ENCODE peak calls at places on chromosomes 2 and 18, in four cellular contexts. W is A549, T is HepG2, J is H1. Y is an unnamed sample.

GRCh38 chr2:98649135-98649991 is 41.0 kb downstream of the UNC50 start:
- DNase-seq in W (peak), T (peak), J (peak), Y (peak)

GRCh38 chr2:58336416-58336815 is 95.3 kb upstream of the FANCL start:
- DNase-seq in W (no peak), T (no peak), J (no peak), Y (no peak)

GRCh38 chr2:100730290-100730868 is 89.6 kb upstream of the NPAS2 start:
- DNase-seq in W (peak), T (peak), J (peak), Y (peak)

GRCh38 chr2:105858868-105859693 is 114.4 kb downstream of the NCK2 start:
- DNase-seq in W (no peak), T (no peak), J (peak), Y (no peak)

GRCh38 chr18:79738565-79739439 is 58.9 kb upstream of the KCNG2 start:
- DNase-seq in W (no peak), T (no peak), J (no peak), Y (no peak)

GRCh38 chr18:778194-779007 is 33.6 kb downstream of the YES1 start:
- DNase-seq in W (no peak), T (peak), J (no peak), Y (peak)

GRCh38 chr2:238019962-238020361 is 40.8 kb upstream of the SCLY start:
- DNase-seq in W (no peak), T (no peak), J (no peak), Y (no peak)

GRCh38 chr18:76463358-76463757 is 31.7 kb downstream of the ZNF516 start:
- DNase-seq in W (no peak), T (no peak), J (no peak), Y (no peak)

GRCh38 chr2:33583194-33583938 is 15.7 kb downstream of the FAM98A start:
- DNase-seq in W (no peak), T (peak), J (no peak), Y (peak)

GRCh38 chr2:86695053-86695691 is 24.9 kb upstream of the RMND5A start:
- DNase-seq in W (peak), T (peak), J (no peak), Y (no peak)
- TF ChIP-seq JUN in W (peak), T (peak), J (peak), Y (no peak)

DNA sequence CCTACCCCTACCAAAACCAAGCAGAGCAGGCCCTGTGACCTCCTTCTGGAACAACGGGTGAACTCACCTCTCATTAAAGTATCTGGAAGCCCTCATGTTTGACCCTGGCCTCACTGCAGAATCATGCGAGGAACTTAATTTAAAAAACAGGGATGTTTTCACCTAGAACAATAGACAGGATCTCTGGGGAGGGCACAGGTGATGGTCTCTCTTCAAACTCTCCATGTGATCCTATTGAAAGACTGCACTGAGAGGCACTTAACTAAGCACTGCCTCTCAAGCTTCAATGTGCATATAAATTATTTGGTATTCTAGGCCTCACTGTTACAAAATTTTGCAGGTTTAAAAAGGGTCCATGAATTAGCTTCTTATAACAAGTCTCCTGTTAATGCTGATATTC is 7.5 kb downstream of the ZNF519 start:
- DNase-seq in W (no peak), T (no peak), J (no peak), Y (no peak)
- H3K4me2 ChIP-seq in W (no peak), T (no peak), J (peak), Y (no peak)

DNA sequence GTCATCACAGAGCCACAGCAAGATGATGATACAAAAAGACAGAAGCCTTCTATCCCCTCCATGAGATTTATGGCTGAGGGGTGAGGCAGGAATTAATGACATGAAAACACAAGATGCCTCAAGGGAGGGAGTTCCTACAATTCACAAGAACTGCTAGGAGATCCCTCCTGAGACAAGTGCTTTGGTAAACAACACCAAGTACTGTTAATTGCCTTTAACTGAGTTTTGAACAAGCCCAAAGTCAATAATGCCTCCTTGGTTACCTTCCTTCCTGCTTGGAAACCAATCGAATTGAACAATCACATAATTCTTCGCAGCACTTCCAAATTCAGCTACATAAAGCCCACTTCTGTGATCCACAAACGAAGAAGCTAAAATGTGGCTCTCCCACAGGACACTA is 14.0 kb downstream of the ADD2 start:
- DNase-seq in W (no peak), T (no peak), J (no peak), Y (no peak)
- TF ChIP-seq JUN in W (no peak), T (no peak), J (no peak), Y (no peak)

DNA sequence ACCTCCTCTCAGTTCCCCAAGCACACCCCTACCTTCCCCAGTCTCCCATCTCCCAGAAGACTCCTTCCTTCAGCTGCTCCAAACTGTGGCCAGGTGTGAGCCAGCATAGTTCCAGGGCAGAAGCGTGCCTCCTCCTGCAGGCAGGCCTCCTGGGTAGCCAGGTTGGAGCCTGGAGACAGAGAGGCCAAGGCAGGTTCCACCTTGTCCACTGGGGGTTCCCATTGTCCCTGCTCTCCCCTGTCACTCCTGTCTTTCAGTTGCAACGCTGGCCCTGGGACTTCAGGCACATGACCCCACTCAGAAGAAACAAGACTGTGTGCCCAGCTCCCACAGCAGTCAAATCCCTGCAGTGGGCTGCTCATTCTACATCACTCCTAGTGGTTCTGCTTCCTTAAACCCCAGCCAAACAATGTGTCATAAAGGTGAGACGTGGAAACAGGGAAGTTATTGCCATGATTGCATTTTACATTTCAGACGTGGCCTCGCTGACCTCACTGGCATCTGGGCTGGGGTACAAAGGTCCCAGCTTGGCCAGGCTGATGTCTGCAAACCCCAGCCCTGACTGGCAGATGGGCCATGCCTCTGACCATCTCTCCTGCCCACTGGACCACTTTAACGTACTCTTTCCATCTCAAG is 96.5 kb upstream of the BOD1L2 start:
- DNase-seq in W (no peak), T (peak), J (no peak), Y (no peak)
- H3K4me2 ChIP-seq in W (no peak), T (no peak), J (no peak), Y (no peak)

DNA sequence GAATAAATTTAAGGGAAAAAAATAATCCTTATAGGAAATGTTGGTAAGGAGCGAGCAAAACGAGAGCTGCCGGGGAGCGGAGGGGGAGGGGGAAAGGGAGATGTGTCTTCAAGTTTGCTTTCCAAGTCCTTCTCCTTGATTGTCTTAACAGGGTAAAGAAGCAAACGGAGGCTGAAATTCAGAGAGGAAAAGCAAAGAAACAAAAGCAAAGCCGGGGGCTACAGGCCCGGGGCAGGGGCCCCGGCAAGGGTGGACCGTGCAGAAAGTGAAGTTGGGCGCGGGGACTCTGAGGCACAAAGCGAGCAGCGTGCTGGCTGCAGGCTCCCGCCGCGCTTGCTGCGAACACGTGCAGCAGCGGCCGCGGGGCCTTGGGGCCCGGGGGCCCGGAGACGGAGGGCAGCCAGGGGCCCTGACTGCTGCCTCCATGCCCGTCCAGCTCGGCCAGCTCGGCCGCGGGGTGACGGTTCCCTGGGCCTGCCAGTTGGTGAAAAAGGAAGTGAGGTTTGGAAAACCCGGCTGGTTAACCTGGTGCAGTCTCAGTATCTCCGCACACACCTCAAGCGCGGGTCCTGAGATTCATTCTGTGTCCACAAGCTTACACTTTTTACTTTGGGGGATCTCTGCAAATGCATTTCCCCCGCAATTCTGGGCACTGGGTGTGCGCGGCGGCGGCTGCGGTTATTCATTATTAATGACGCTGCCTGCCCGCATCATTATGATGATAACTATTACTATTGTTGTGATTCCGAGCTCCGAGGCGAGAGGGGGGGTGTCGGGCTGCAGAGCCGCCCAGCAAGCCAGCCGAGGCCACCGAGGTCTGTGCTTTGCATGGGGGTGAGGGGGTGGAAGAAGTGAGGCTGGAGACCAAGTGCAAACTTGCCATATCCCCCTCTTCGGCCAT is 4.0 kb downstream of the BCL11A start:
- DNase-seq in W (no peak), T (no peak), J (peak), Y (peak)
- TF ChIP-seq JUN in W (no peak), T (no peak), J (no peak), Y (no peak)

GRCh38 chr18:49707594-49707993 is 105.7 kb downstream of the ACAA2 start:
- DNase-seq in W (no peak), T (no peak), J (no peak), Y (no peak)

GRCh38 chr18:49704334-49704733 is 109.0 kb downstream of the ACAA2 start:
- DNase-seq in W (no peak), T (no peak), J (no peak), Y (no peak)

GRCh38 chr18:49708674-49709580 is 104.4 kb downstream of the ACAA2 start:
- DNase-seq in W (no peak), T (no peak), J (no peak), Y (no peak)
- H3K4me2 ChIP-seq in W (no peak), T (no peak), J (no peak), Y (no peak)

DNA sequence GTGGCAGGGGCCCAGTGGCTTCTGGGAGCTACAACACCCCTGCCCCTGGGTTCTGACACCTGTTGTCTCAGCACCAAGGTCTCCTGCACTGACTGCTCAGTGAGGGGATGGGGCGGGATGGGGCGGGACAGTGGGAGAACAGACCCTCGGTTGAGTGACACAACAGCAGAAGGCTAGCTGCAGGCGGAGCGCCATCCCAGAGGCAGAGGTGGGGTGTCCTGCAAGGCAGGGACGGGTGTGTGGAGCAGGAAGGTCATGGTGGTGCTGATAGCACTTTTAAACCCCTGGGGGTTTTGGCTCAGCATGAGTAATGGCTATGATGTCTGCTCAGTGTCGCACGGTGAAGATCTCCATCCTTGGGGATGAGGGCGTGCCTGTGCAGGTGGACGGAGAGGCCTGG is 105.1 kb downstream of the DGKD start:
- DNase-seq in W (no peak), T (no peak), J (no peak), Y (no peak)
- TF ChIP-seq JUN in W (no peak), T (no peak), J (no peak), Y (no peak)

Y was measured in endothelial cell of umbilical vein.